ENCODE peak calls at places on chromosomes 16 and 17, in four cellular contexts. E, A, P and Z are unnamed samples.

GRCh38 chr16:83994087-83994486 is 26.0 kb downstream of the NECAB2 start:
- DNase-seq in P (no peak), A (no peak), E (no peak), Z (no peak)

GRCh38 chr17:36935681-36936454 is 1.4 kb upstream of the LHX1 start:
- DNase-seq in E (no peak), A (no peak), P (no peak), Z (no peak)

GRCh38 chr16:3946604-3947180 is 66.2 kb upstream of the CREBBP start:
- DNase-seq in E (no peak), A (no peak), P (no peak), Z (no peak)

GRCh38 chr16:68972720-68973119 is 129.4 kb downstream of the TANGO6 start:
- DNase-seq in E (no peak), A (no peak), P (no peak), Z (no peak)

GRCh38 chr16:57621521-57622268 is 6.7 kb upstream of the ADGRG1 start:
- DNase-seq in A (no peak), E (no peak), P (peak), Z (peak)

GRCh38 chr16:70390774-70391173 is 44.1 kb downstream of the DDX19A start:
- DNase-seq in P (peak), E (no peak), A (no peak), Z (no peak)

GRCh38 chr16:64892843-64893242 is 229.0 kb downstream of the CDH11 start:
- DNase-seq in A (no peak), P (no peak), E (no peak), Z (no peak)

GRCh38 chr16:23757937-23758619 is 3.3 kb downstream of the CHP2 start:
- DNase-seq in P (no peak), E (no peak), A (no peak), Z (no peak)

GRCh38 chr16:72657791-72658190 is 390.1 kb downstream of the ZFHX3 start:
- DNase-seq in A (no peak), E (no peak), P (no peak), Z (no peak)

GRCh38 chr16:85393674-85394510 is 219.2 kb upstream of the GSE1 start:
- DNase-seq in E (peak), A (no peak), P (no peak), Z (no peak)

GRCh38 chr17:63543822-63544420 is 6.4 kb upstream of the DCAF7 start:
- DNase-seq in A (no peak), P (no peak), E (no peak), Z (peak)

GRCh38 chr16:87326151-87326571 is 9.0 kb upstream of the C16orf95 start:
- DNase-seq in P (no peak), E (no peak), A (no peak), Z (no peak)

GRCh38 chr17:10120113-10120485 is 78.3 kb downstream of the GAS7 start:
- DNase-seq in P (no peak), A (no peak), E (no peak), Z (no peak)

GRCh38 chr17:28796062-28796461 is 46.5 kb downstream of the FAM222B start:
- DNase-seq in A (no peak), E (no peak), P (no peak), Z (no peak)

GRCh38 chr17:20938244-20938643 is 104.6 kb downstream of the USP22 start:
- DNase-seq in P (no peak), E (no peak), A (no peak), Z (no peak)

GRCh38 chr17:40516581-40517285 is 15.3 kb upstream of the TNS4 start:
- DNase-seq in E (no peak), A (no peak), P (no peak), Z (no peak)

GRCh38 chr17:2394775-2395191 is 6.1 kb downstream of the MNT start:
- DNase-seq in A (no peak), E (no peak), P (no peak), Z (no peak)

GRCh38 chr16:82587289-82587688 is 39.5 kb upstream of the CDH13 start:
- DNase-seq in E (no peak), P (no peak), A (no peak), Z (no peak)

GRCh38 chr16:87924937-87925670 is 11.2 kb downstream of the CA5A start:
- DNase-seq in P (peak), E (peak), A (no peak), Z (peak)

GRCh38 chr16:31696968-31697743 is 169.5 kb downstream of the AHSP start:
- DNase-seq in E (no peak), P (no peak), A (peak), Z (no peak)

GRCh38 chr17:15999141-15999973 is at the start of the genes TTC19 and ZSWIM7:
- DNase-seq in E (peak), P (peak), A (peak), Z (peak)

GRCh38 chr17:76529643-76530488 is 7.6 kb downstream of the CYGB start:
- DNase-seq in P (no peak), A (no peak), E (peak), Z (peak)

GRCh38 chr16:28265822-28266221 is 26.5 kb upstream of the SBK1 start:
- DNase-seq in E (no peak), A (no peak), P (no peak), Z (no peak)

GRCh38 chr17:38748329-38749221 is at the start of gene PCGF2:
- DNase-seq in A (peak), P (peak), E (peak), Z (peak)

GRCh38 chr17:72297326-72298115 is 176.7 kb downstream of the SOX9 start:
- DNase-seq in P (no peak), E (no peak), A (no peak), Z (no peak)

GRCh38 chr17:17940451-17940911 is 31.7 kb downstream of the TOM1L2 start:
- DNase-seq in P (no peak), A (no peak), E (no peak), Z (no peak)

GRCh38 chr17:82590216-82590615 is 58.0 kb downstream of the WDR45B start:
- DNase-seq in P (no peak), E (no peak), A (no peak), Z (no peak)

GRCh38 chr17:44708401-44709263 is at the start of gene DBF4B:
- DNase-seq in P (peak), E (peak), A (peak), Z (peak)
- TF ChIP-seq POLR2A in P (peak), E (no peak), A (no peak), Z (no peak)

DNA sequence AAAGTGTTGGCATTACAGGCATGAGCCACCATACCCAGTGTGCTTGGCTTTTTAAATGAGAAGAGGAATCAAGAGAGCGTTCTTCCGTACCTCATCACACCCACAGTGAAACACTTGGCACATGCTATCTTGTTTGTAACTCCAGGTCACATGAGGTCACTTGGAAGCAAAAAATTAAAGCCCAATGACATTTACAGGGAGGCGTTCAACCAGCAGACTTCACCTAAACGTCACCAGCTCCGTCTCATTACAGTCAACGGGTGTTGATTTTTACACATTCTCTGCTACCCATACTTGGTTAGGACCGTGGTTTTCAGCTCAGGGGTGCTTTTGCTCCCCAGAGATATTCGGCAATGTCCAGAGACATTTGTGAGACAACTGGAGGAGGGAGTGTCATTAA is 127.0 kb downstream of the XYLT1 start:
- DNase-seq in A (no peak), E (no peak), P (no peak), Z (no peak)
- TF ChIP-seq POLR2AphosphoS5 in A (peak), E (no peak), P (no peak), Z (no peak)

GRCh38 chr16:2464333-2464732 is 4.4 kb downstream of the TEDC2 start:
- DNase-seq in E (no peak), P (no peak), A (no peak), Z (no peak)
- TF ChIP-seq POLR2A in E (no peak), P (no peak), A (no peak), Z (no peak)

GRCh38 chr16:30087181-30087898 is 4.4 kb downstream of the TBX6 start:
- DNase-seq in A (no peak), P (no peak), E (no peak), Z (no peak)
- TF ChIP-seq POLR2AphosphoS5 in A (no peak), P (no peak), E (no peak), Z (no peak)